ENCODE peak calls at places on chromosome 9, in four cellular contexts. One of them, this sample, is unnamed.
A peak's percentile ranks its signal among the peaks of the same experiment; 100 is the strongest.

GRCh38 chr9:136494531-136495215 is 11.8 kb upstream of the SEC16A start:
- DNase-seq in IMR-90: no peak
- DNase-seq in K562: no peak
- DNase-seq in HepG2: no peak
- DNase-seq in this sample: no peak

GRCh38 chr9:6641561-6641960 is 4.0 kb downstream of the GLDC start:
- DNase-seq in IMR-90: no peak
- DNase-seq in K562: no peak
- DNase-seq in HepG2: no peak
- DNase-seq in this sample: no peak

GRCh38 chr9:33155393-33155792 is 11.7 kb downstream of the B4GALT1 start:
- DNase-seq in IMR-90: no peak
- DNase-seq in K562: no peak
- DNase-seq in HepG2: no peak
- DNase-seq in this sample: no peak

GRCh38 chr9:78985084-78985738 is 586.6 kb upstream of the TLE4 start:
- DNase-seq in IMR-90: peak; percentile 44
- DNase-seq in K562: no peak
- DNase-seq in HepG2: no peak
- DNase-seq in this sample: no peak

GRCh38 chr9:84978761-84979160 is 309.2 kb downstream of the NTRK2 start:
- DNase-seq in IMR-90: no peak
- DNase-seq in K562: no peak
- DNase-seq in HepG2: no peak
- DNase-seq in this sample: no peak

GRCh38 chr9:38423273-38423938 is 848 bp downstream of the IGFBPL1 start:
- DNase-seq in IMR-90: no peak
- DNase-seq in K562: no peak
- DNase-seq in HepG2: no peak
- DNase-seq in this sample: no peak

GRCh38 chr9:137281345-137282116 is 4.0 kb downstream of the TOR4A start:
- DNase-seq in IMR-90: no peak
- DNase-seq in K562: no peak
- DNase-seq in HepG2: no peak
- DNase-seq in this sample: no peak

GRCh38 chr9:83062011-83062652 is 810 bp downstream of the RASEF start:
- DNase-seq in IMR-90: peak; percentile 18
- DNase-seq in K562: no peak
- DNase-seq in HepG2: no peak
- DNase-seq in this sample: peak; percentile 62

GRCh38 chr9:99083051-99083450 is 21.9 kb upstream of the TGFBR1 start:
- DNase-seq in IMR-90: no peak
- DNase-seq in K562: no peak
- DNase-seq in HepG2: no peak
- DNase-seq in this sample: no peak

GRCh38 chr9:70954607-70955143 is 166.7 kb downstream of the TRPM3 start:
- DNase-seq in IMR-90: no peak
- DNase-seq in K562: no peak
- DNase-seq in HepG2: no peak
- DNase-seq in this sample: no peak

GRCh38 chr9:101674165-101674564 is 64.3 kb downstream of the GRIN3A start:
- DNase-seq in IMR-90: no peak
- DNase-seq in K562: no peak
- DNase-seq in HepG2: no peak
- DNase-seq in this sample: no peak

GRCh38 chr9:128503870-128504269 is 649 bp upstream of the GLE1 start:
- DNase-seq in IMR-90: no peak
- DNase-seq in K562: peak; percentile 33
- DNase-seq in HepG2: no peak
- DNase-seq in this sample: no peak

GRCh38 chr9:89375181-89375760 is 57.0 kb downstream of the SECISBP2 start:
- DNase-seq in IMR-90: no peak
- DNase-seq in K562: peak; percentile 9
- DNase-seq in HepG2: no peak
- DNase-seq in this sample: no peak

GRCh38 chr9:133738039-133738805 is at the start of gene SARDH:
- DNase-seq in IMR-90: peak; percentile 47
- DNase-seq in K562: peak; percentile 75
- DNase-seq in HepG2: peak; percentile 77
- DNase-seq in this sample: no peak

GRCh38 chr9:15541862-15542261 is 11.0 kb upstream of the CCDC171 start:
- DNase-seq in IMR-90: peak; percentile 2
- DNase-seq in K562: no peak
- DNase-seq in HepG2: no peak
- DNase-seq in this sample: no peak

GRCh38 chr9:101999441-101999840 is 261.0 kb upstream of the GRIN3A start:
- DNase-seq in IMR-90: no peak
- DNase-seq in K562: no peak
- DNase-seq in HepG2: no peak
- DNase-seq in this sample: no peak

GRCh38 chr9:71854811-71855210 is 56.2 kb downstream of the ABHD17B start:
- DNase-seq in IMR-90: no peak
- DNase-seq in K562: no peak
- DNase-seq in HepG2: no peak
- DNase-seq in this sample: no peak

GRCh38 chr9:72680593-72681317 is 159.3 kb downstream of the TMC1 start:
- DNase-seq in IMR-90: no peak
- DNase-seq in K562: no peak
- DNase-seq in HepG2: no peak
- DNase-seq in this sample: no peak

GRCh38 chr9:80561526-80561925 is 989.8 kb downstream of the TLE4 start:
- DNase-seq in IMR-90: no peak
- DNase-seq in K562: no peak
- DNase-seq in HepG2: no peak
- DNase-seq in this sample: no peak

GRCh38 chr9:117247271-117247670 is 167.6 kb downstream of the ASTN2 start:
- DNase-seq in IMR-90: no peak
- DNase-seq in K562: peak; percentile 10
- DNase-seq in HepG2: peak; percentile 2
- DNase-seq in this sample: peak; percentile 28

GRCh38 chr9:79581794-79582193 is 10.0 kb downstream of the TLE4 start:
- DNase-seq in IMR-90: peak; percentile 94
- DNase-seq in K562: no peak
- DNase-seq in HepG2: peak; percentile 41
- DNase-seq in this sample: peak; percentile 11

GRCh38 chr9:132985063-132985350 is 6.5 kb downstream of the GFI1B start:
- DNase-seq in IMR-90: no peak
- DNase-seq in K562: no peak
- DNase-seq in HepG2: no peak
- DNase-seq in this sample: no peak

GRCh38 chr9:134025606-134026541 is 593 bp downstream of the BRD3OS start:
- DNase-seq in IMR-90: peak; percentile 41
- DNase-seq in K562: peak; percentile 62
- DNase-seq in HepG2: peak; percentile 36
- DNase-seq in this sample: peak; percentile 41

GRCh38 chr9:34443976-34444375 is 14.4 kb downstream of the FAM219A start:
- DNase-seq in IMR-90: no peak
- DNase-seq in K562: no peak
- DNase-seq in HepG2: no peak
- DNase-seq in this sample: no peak

GRCh38 chr9:734831-735511 is 106.5 kb upstream of the DMRT1 start:
- DNase-seq in IMR-90: peak; percentile 97
- DNase-seq in K562: no peak
- DNase-seq in HepG2: peak; percentile 79
- DNase-seq in this sample: peak; percentile 22

GRCh38 chr9:105290401-105290800 is 46.0 kb downstream of the SLC44A1 start:
- DNase-seq in IMR-90: peak; percentile 55
- DNase-seq in K562: no peak
- DNase-seq in HepG2: no peak
- DNase-seq in this sample: no peak

GRCh38 chr9:132800038-132800648 is 77.9 kb downstream of the AK8 start:
- DNase-seq in IMR-90: peak; percentile 63
- DNase-seq in K562: peak; percentile 68
- DNase-seq in HepG2: peak; percentile 54
- DNase-seq in this sample: peak; percentile 81

GRCh38 chr9:117413346-117414219 is 1.3 kb downstream of the ASTN2 start:
- DNase-seq in IMR-90: no peak
- DNase-seq in K562: no peak
- DNase-seq in HepG2: no peak
- DNase-seq in this sample: no peak

GRCh38 chr9:20624201-20625002 is 2.1 kb upstream of the MLLT3 start:
- DNase-seq in IMR-90: peak; percentile 79
- DNase-seq in K562: no peak
- DNase-seq in HepG2: peak; percentile 64
- DNase-seq in this sample: peak; percentile 84

GRCh38 chr9:136141716-136142415 is 23.2 kb upstream of the TMEM250 start:
- DNase-seq in IMR-90: no peak
- DNase-seq in K562: no peak
- DNase-seq in HepG2: no peak
- DNase-seq in this sample: no peak

GRCh38 chr9:121837113-121838010 is 185.9 kb downstream of the DAB2IP start:
- DNase-seq in IMR-90: peak; percentile 85
- DNase-seq in K562: no peak
- DNase-seq in HepG2: no peak
- DNase-seq in this sample: no peak

GRCh38 chr9:134570151-134570621 is 71.4 kb upstream of the COL5A1 start:
- DNase-seq in IMR-90: no peak
- DNase-seq in K562: no peak
- DNase-seq in HepG2: no peak
- DNase-seq in this sample: no peak

GRCh38 chr9:130191068-130191748 is 19.0 kb downstream of the NCS1 start:
- DNase-seq in IMR-90: no peak
- DNase-seq in K562: no peak
- DNase-seq in HepG2: no peak
- DNase-seq in this sample: no peak

GRCh38 chr9:130193119-130193518 is 20.9 kb downstream of the NCS1 start:
- DNase-seq in IMR-90: no peak
- DNase-seq in K562: no peak
- DNase-seq in HepG2: no peak
- DNase-seq in this sample: no peak

GRCh38 chr9:130193531-130194405 is 21.6 kb downstream of the NCS1 start:
- DNase-seq in IMR-90: no peak
- DNase-seq in K562: peak; percentile 40
- DNase-seq in HepG2: no peak
- DNase-seq in this sample: no peak

GRCh38 chr9:130191749-130192120 is 19.5 kb downstream of the NCS1 start:
- DNase-seq in IMR-90: no peak
- DNase-seq in K562: no peak
- DNase-seq in HepG2: no peak
- DNase-seq in this sample: no peak

DNA sequence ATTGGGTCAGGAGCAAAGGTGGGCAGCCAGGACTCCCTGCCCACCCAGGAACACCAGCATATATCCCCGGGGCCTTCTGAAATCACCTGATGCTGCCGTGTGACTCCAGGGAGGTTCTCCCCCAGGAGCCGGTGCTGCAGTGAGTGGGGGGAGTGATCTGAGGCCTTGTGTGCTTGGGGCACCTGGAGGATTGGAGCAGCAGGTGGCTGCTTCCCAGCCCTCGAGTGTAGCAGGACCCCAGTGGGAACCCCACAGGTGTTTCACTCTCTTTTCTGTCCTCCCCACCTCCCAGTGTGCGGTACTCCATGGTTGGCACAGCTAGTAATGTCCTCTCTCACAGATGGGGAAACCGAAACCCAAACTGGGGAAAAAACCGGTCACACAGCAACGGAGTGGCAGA is 20.4 kb downstream of the NCS1 start:
- DNase-seq in IMR-90: no peak
- DNase-seq in K562: no peak
- DNase-seq in HepG2: no peak
- DNase-seq in this sample: no peak
- TF ChIP-seq MAZ in IMR-90: no peak
- TF ChIP-seq MAZ in K562: no peak
- TF ChIP-seq MAZ in HepG2: no peak
- TF ChIP-seq MAZ in this sample: no peak

DNA sequence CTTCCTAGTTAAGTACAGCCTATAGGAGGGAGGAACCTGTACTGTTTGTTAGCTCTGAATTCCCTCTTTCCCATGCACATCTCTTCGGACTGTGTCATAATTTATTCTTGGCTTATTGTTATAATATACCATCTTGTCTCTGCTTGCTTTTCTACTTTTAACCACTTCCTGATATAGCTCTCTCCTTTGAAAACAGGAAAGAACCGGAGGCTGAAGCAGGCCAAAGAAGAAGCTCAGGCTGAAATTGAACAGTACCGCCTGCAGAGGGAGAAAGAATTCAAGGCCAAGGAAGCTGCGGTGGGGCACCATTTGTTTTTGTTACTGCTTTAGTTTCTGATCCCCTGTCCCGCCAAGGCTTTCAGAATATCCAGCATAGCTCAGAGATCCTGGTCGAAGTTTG is 4.8 kb downstream of the ATP6V1G1 start:
- DNase-seq in IMR-90: peak; percentile 49
- DNase-seq in K562: no peak
- DNase-seq in HepG2: no peak
- DNase-seq in this sample: no peak
- TF ChIP-seq MAZ in IMR-90: no peak
- TF ChIP-seq MAZ in K562: no peak
- TF ChIP-seq MAZ in HepG2: no peak
- TF ChIP-seq MAZ in this sample: no peak

GRCh38 chr9:113705938-113706519 is 170.1 kb upstream of the ZNF618 start:
- DNase-seq in IMR-90: no peak
- DNase-seq in K562: no peak
- DNase-seq in HepG2: peak; percentile 85
- DNase-seq in this sample: no peak

GRCh38 chr9:113702423-113702755 is 173.7 kb upstream of the ZNF618 start:
- DNase-seq in IMR-90: no peak
- DNase-seq in K562: no peak
- DNase-seq in HepG2: no peak
- DNase-seq in this sample: no peak

GRCh38 chr9:113705306-113705937 is 170.7 kb upstream of the ZNF618 start:
- DNase-seq in IMR-90: no peak
- DNase-seq in K562: no peak
- DNase-seq in HepG2: no peak
- DNase-seq in this sample: no peak

GRCh38 chr9:113695901-113696300 is 180.2 kb upstream of the ZNF618 start:
- DNase-seq in IMR-90: no peak
- DNase-seq in K562: no peak
- DNase-seq in HepG2: no peak
- DNase-seq in this sample: no peak

DNA sequence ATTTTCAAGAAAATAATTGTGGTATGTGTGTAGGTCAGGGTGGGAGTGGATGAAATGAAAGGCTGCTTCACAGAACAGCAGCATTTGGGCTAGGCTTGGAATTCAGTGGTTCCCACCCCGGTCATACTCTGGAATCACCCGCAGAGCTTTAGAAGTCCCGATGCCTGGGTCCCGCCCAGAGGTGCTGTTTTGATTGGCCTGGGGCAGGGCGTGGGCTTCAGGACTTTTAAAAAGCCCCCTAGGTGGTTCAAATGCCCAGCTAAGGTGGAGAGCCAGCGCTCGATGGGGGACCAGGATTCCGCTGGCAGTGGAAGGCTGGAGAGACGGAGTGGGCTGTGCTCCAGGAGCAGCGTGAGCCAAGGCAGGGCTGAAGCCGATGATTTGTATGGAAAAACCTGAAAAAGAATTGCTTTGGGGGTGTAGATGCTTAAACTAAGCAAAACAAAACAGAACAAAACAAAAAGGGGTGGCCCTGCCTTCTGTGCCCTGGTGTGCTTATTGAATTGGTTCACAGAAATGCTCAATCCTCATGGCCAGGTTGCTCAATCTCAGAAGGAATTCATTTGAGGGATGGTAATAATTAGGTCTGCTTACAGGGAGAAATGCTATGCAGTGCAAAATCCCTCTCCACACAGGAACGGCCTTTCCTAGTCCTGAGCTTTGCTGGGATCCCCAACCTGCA is 174.2 kb upstream of the ZNF618 start:
- DNase-seq in IMR-90: no peak
- DNase-seq in K562: no peak
- DNase-seq in HepG2: no peak
- DNase-seq in this sample: no peak
- TF ChIP-seq MAZ in IMR-90: no peak
- TF ChIP-seq MAZ in K562: no peak
- TF ChIP-seq MAZ in HepG2: no peak
- TF ChIP-seq MAZ in this sample: no peak

GRCh38 chr9:126558051-126558665 is 55.6 kb upstream of the LMX1B start:
- DNase-seq in IMR-90: peak; percentile 22
- DNase-seq in K562: peak; percentile 85
- DNase-seq in HepG2: peak; percentile 44
- DNase-seq in this sample: peak; percentile 72
- TF ChIP-seq MAZ in IMR-90: no peak
- TF ChIP-seq MAZ in K562: no peak
- TF ChIP-seq MAZ in HepG2: no peak
- TF ChIP-seq MAZ in this sample: no peak

This sample was measured in A549.